ENCODE peak calls at places on chromosome 2, in seven cellular contexts. One of them, this sample, is unnamed. For H3K4me1, the result is how much of the 10 kb centered on the place peaks cover.

GRCh38 chr2:69642709-69643601 is 584 bp downstream of the AAK1 start:
- DNase-seq in GM23248: peak
- DNase-seq in A549: peak
- DNase-seq in testis: peak
- DNase-seq in right cardiac atrium: peak
- DNase-seq in uterus: peak
- DNase-seq in adrenal gland: peak
- DNase-seq in this sample: peak

GRCh38 chr2:200357845-200358244 is 51.4 kb downstream of the SPATS2L start:
- DNase-seq in A549: no peak
- DNase-seq in GM23248: peak
- DNase-seq in testis: no peak
- DNase-seq in right cardiac atrium: no peak
- DNase-seq in uterus: no peak
- DNase-seq in adrenal gland: no peak
- DNase-seq in this sample: no peak

GRCh38 chr2:46032161-46032813 is 264.9 kb upstream of the EPAS1 start:
- DNase-seq in A549: no peak
- DNase-seq in uterus: no peak
- DNase-seq in testis: no peak
- DNase-seq in GM23248: no peak
- DNase-seq in right cardiac atrium: peak
- DNase-seq in adrenal gland: no peak
- DNase-seq in this sample: no peak

GRCh38 chr2:108936076-108936867 is 52.7 kb downstream of the EDAR start:
- DNase-seq in uterus: no peak
- DNase-seq in GM23248: no peak
- DNase-seq in adrenal gland: no peak
- DNase-seq in testis: no peak
- DNase-seq in right cardiac atrium: peak
- DNase-seq in A549: no peak
- DNase-seq in this sample: no peak

GRCh38 chr2:173414823-173415322 is 60.2 kb downstream of the CDCA7 start:
- DNase-seq in A549: no peak
- DNase-seq in GM23248: peak
- DNase-seq in uterus: peak
- DNase-seq in testis: no peak
- DNase-seq in right cardiac atrium: no peak
- DNase-seq in adrenal gland: peak
- DNase-seq in this sample: peak

GRCh38 chr2:120763931-120764330 is 28.3 kb downstream of the GLI2 start:
- DNase-seq in A549: no peak
- DNase-seq in adrenal gland: no peak
- DNase-seq in uterus: peak
- DNase-seq in testis: no peak
- DNase-seq in right cardiac atrium: no peak
- DNase-seq in GM23248: no peak
- DNase-seq in this sample: no peak

GRCh38 chr2:25615395-25615794 is 58.0 kb downstream of the DTNB start:
- DNase-seq in A549: no peak
- DNase-seq in right cardiac atrium: no peak
- DNase-seq in testis: no peak
- DNase-seq in adrenal gland: no peak
- DNase-seq in uterus: no peak
- DNase-seq in GM23248: no peak
- DNase-seq in this sample: no peak

GRCh38 chr2:84894131-84894586 is 11.3 kb upstream of the TMSB10 start:
- DNase-seq in GM23248: no peak
- DNase-seq in adrenal gland: no peak
- DNase-seq in uterus: no peak
- DNase-seq in testis: no peak
- DNase-seq in A549: no peak
- DNase-seq in right cardiac atrium: no peak
- DNase-seq in this sample: peak

GRCh38 chr2:60858897-60859311 is 22.5 kb upstream of the REL start:
- DNase-seq in right cardiac atrium: no peak
- DNase-seq in GM23248: no peak
- DNase-seq in uterus: no peak
- DNase-seq in testis: no peak
- DNase-seq in A549: no peak
- DNase-seq in adrenal gland: no peak
- DNase-seq in this sample: peak

GRCh38 chr2:240595381-240596079 is 9.0 kb downstream of the CAPN10 start:
- DNase-seq in testis: peak
- DNase-seq in uterus: peak
- DNase-seq in adrenal gland: peak
- DNase-seq in A549: peak
- DNase-seq in GM23248: peak
- DNase-seq in right cardiac atrium: peak
- DNase-seq in this sample: no peak

GRCh38 chr2:208253518-208254117 is 1.3 kb downstream of the IDH1 start:
- DNase-seq in adrenal gland: no peak
- DNase-seq in uterus: no peak
- DNase-seq in A549: no peak
- DNase-seq in GM23248: peak
- DNase-seq in testis: no peak
- DNase-seq in right cardiac atrium: no peak
- DNase-seq in this sample: peak
- H3K4me1 ChIP-seq in adrenal gland: under half
- H3K4me1 ChIP-seq in uterus: under half
- H3K4me1 ChIP-seq in A549: under half
- H3K4me1 ChIP-seq in GM23248: under half
- H3K4me1 ChIP-seq in testis: under half
- H3K4me1 ChIP-seq in right cardiac atrium: under half
- H3K4me1 ChIP-seq in this sample: under half

GRCh38 chr2:221588306-221588985 is 16.3 kb upstream of the EPHA4 start:
- DNase-seq in uterus: no peak
- DNase-seq in right cardiac atrium: no peak
- DNase-seq in GM23248: no peak
- DNase-seq in testis: no peak
- DNase-seq in adrenal gland: no peak
- DNase-seq in A549: no peak
- DNase-seq in this sample: no peak
- H3K4me1 ChIP-seq in uterus: under half
- H3K4me1 ChIP-seq in right cardiac atrium: under half
- H3K4me1 ChIP-seq in GM23248: under half
- H3K4me1 ChIP-seq in testis: under half
- H3K4me1 ChIP-seq in adrenal gland: under half
- H3K4me1 ChIP-seq in A549: under half
- H3K4me1 ChIP-seq in this sample: under half

GRCh38 chr2:189411860-189412259 is 29.4 kb upstream of the WDR75 start:
- DNase-seq in testis: no peak
- DNase-seq in uterus: no peak
- DNase-seq in GM23248: peak
- DNase-seq in right cardiac atrium: no peak
- DNase-seq in A549: no peak
- DNase-seq in adrenal gland: no peak
- DNase-seq in this sample: peak
- H3K4me1 ChIP-seq in testis: under half
- H3K4me1 ChIP-seq in uterus: under half
- H3K4me1 ChIP-seq in GM23248: under half
- H3K4me1 ChIP-seq in right cardiac atrium: under half
- H3K4me1 ChIP-seq in A549: under half
- H3K4me1 ChIP-seq in adrenal gland: under half
- H3K4me1 ChIP-seq in this sample: under half

GRCh38 chr2:238161291-238162051 is 2.7 kb downstream of the ERFE start:
- DNase-seq in A549: no peak
- DNase-seq in right cardiac atrium: peak
- DNase-seq in testis: no peak
- DNase-seq in GM23248: no peak
- DNase-seq in uterus: no peak
- DNase-seq in adrenal gland: no peak
- DNase-seq in this sample: no peak
- H3K4me1 ChIP-seq in A549: under half
- H3K4me1 ChIP-seq in right cardiac atrium: under half
- H3K4me1 ChIP-seq in testis: under half
- H3K4me1 ChIP-seq in GM23248: under half
- H3K4me1 ChIP-seq in uterus: under half
- H3K4me1 ChIP-seq in adrenal gland: under half
- H3K4me1 ChIP-seq in this sample: under half

GRCh38 chr2:160375802-160376469 is 117.7 kb downstream of the RBMS1 start:
- DNase-seq in uterus: no peak
- DNase-seq in testis: no peak
- DNase-seq in GM23248: no peak
- DNase-seq in A549: no peak
- DNase-seq in adrenal gland: no peak
- DNase-seq in right cardiac atrium: no peak
- DNase-seq in this sample: peak
- H3K4me1 ChIP-seq in uterus: under half
- H3K4me1 ChIP-seq in testis: half or more
- H3K4me1 ChIP-seq in GM23248: half or more
- H3K4me1 ChIP-seq in A549: half or more
- H3K4me1 ChIP-seq in adrenal gland: half or more
- H3K4me1 ChIP-seq in right cardiac atrium: under half
- H3K4me1 ChIP-seq in this sample: under half

DNA sequence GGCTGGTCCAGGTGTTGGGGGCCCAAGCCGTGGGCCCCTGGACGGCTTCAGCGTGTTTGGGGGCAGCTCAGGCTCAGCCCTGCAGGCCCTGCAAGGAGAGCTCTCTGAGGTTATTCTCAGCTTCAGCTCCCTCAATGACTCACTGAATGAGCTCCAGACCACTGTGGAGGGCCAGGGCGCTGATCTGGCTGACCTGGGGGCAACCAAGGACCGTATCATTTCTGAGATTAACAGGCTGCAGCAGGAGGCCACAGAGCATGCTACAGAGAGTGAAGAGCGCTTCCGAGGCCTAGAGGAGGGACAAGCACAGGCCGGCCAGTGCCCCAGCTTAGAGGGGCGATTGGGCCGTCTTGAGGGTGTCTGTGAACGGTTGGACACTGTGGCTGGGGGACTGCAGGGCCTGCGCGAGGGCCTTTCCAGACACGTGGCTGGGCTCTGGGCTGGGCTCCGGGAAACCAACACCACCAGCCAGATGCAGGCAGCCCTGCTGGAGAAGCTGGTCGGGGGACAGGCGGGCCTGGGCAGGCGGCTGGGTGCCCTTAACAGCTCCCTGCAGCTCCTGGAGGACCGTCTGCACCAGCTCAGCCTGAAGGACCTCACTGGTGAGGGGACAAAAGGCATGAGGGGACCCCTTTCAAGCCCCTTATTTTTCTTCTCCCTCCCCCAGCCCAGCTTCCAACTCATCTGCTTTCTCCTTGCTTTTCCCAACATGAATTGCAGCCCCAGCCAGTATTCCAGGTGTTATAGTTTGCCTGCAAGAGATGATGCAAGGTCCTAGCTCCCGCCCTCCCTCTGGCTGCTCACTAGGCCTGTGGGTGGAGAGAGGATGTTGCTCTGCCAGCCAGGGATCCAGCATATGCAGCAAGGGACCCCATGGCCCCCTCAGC is 2.9 kb upstream of the KHK start:
- DNase-seq in adrenal gland: no peak
- DNase-seq in uterus: no peak
- DNase-seq in testis: no peak
- DNase-seq in A549: no peak
- DNase-seq in right cardiac atrium: peak
- DNase-seq in GM23248: no peak
- DNase-seq in this sample: no peak
- H3K4me1 ChIP-seq in adrenal gland: under half
- H3K4me1 ChIP-seq in uterus: under half
- H3K4me1 ChIP-seq in testis: under half
- H3K4me1 ChIP-seq in A549: under half
- H3K4me1 ChIP-seq in right cardiac atrium: under half
- H3K4me1 ChIP-seq in GM23248: under half
- H3K4me1 ChIP-seq in this sample: under half

DNA sequence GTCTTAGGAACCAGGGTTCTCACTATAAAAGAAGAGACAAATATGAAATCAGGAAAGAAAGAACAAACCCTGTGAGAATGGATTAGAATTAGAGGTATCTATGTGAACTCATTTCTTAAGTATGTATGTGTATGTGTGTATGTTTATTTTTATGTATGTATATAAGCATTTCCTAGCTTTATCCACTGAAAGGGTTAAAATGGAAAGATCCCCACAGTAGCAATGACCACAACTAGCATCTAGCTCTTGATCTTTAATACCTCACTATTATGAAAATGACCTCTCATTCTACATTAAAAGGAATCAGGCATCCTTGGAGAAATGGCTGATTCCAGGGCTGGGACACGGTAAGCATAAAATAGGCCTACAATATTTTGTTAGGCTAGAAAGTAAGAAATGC is 31.6 kb downstream of the RTN4 start:
- DNase-seq in testis: no peak
- DNase-seq in A549: no peak
- DNase-seq in adrenal gland: no peak
- DNase-seq in uterus: no peak
- DNase-seq in right cardiac atrium: no peak
- DNase-seq in GM23248: no peak
- DNase-seq in this sample: no peak
- H3K4me1 ChIP-seq in testis: under half
- H3K4me1 ChIP-seq in A549: half or more
- H3K4me1 ChIP-seq in adrenal gland: under half
- H3K4me1 ChIP-seq in uterus: under half
- H3K4me1 ChIP-seq in right cardiac atrium: under half
- H3K4me1 ChIP-seq in GM23248: half or more
- H3K4me1 ChIP-seq in this sample: under half

GRCh38 chr2:43176449-43176848 is 50.0 kb downstream of the ZFP36L2 start:
- DNase-seq in right cardiac atrium: no peak
- DNase-seq in testis: no peak
- DNase-seq in uterus: no peak
- DNase-seq in GM23248: no peak
- DNase-seq in adrenal gland: no peak
- DNase-seq in A549: no peak
- DNase-seq in this sample: no peak
- H3K4me1 ChIP-seq in right cardiac atrium: under half
- H3K4me1 ChIP-seq in testis: under half
- H3K4me1 ChIP-seq in uterus: under half
- H3K4me1 ChIP-seq in GM23248: under half
- H3K4me1 ChIP-seq in adrenal gland: under half
- H3K4me1 ChIP-seq in A549: half or more
- H3K4me1 ChIP-seq in this sample: under half

This sample was measured in PC-3.